ENCODE peak calls at places on chromosomes 12 and 14, in seven cellular contexts. Y is stimulated activated CD4-positive, alpha-beta T cell treated with anti-CD3 and anti-CD28 coated beads, Interleukin-1b, Interleukin-23, amount 100 ng/mL, for 24 hours; U is T-helper 1 cell; I is activated CD8-positive, alpha-beta T cell treated with anti-CD3 and anti-CD28 coated beads, Interleukin-2, amount 10 ng/mL, durations not matched to agents 7 days and 5 days; J is effector memory CD8-positive, alpha-beta T cell; L is IMR-90; Z is GM12865. B is an unnamed sample.

GRCh38 chr12:26704684-26705475 is 128.1 kb downstream of the ITPR2 start:
- DNase-seq in Y (no peak), U (no peak), I (no peak), J (no peak), L (peak), Z (no peak), B (no peak)

GRCh38 chr12:78088391-78088832 is 257.7 kb downstream of the NAV3 start:
- DNase-seq in Y (no peak), U (no peak), I (no peak), J (no peak), L (peak), Z (no peak), B (no peak)

GRCh38 chr14:71331393-71331792 is 424.1 kb downstream of the PCNX1 start:
- DNase-seq in Y (no peak), U (peak), I (no peak), J (no peak), L (no peak), Z (peak), B (no peak)

GRCh38 chr12:105256011-105256410 is 20.0 kb upstream of the APPL2 start:
- DNase-seq in Y (no peak), U (no peak), I (no peak), J (no peak), L (peak), Z (no peak), B (no peak)

GRCh38 chr14:84785997-84786396 is 743.9 kb upstream of the FLRT2 start:
- DNase-seq in Y (no peak), U (no peak), I (no peak), J (no peak), L (peak), Z (no peak), B (no peak)

GRCh38 chr12:65051196-65051595 is 69.9 kb downstream of the WIF1 start:
- DNase-seq in Y (no peak), U (no peak), I (no peak), J (no peak), L (no peak), Z (no peak), B (peak)

GRCh38 chr14:23119362-23120327 is 590 bp upstream of the CEBPE start:
- DNase-seq in Y (no peak), U (peak), I (peak), J (no peak), L (no peak), Z (peak), B (no peak)

GRCh38 chr14:104657114-104657524 is 32.3 kb upstream of the INF2 start:
- DNase-seq in Y (no peak), U (no peak), I (no peak), J (no peak), L (no peak), Z (peak), B (no peak)

GRCh38 chr14:61080591-61081010 is 99.6 kb downstream of the SLC38A6 start:
- DNase-seq in Y (no peak), U (no peak), I (no peak), J (no peak), L (peak), Z (peak), B (no peak)

GRCh38 chr12:27382126-27382795 is 49.6 kb downstream of the BMAL2 start:
- DNase-seq in Y (no peak), U (no peak), I (no peak), J (no peak), L (no peak), Z (no peak), B (no peak)

GRCh38 chr12:10620078-10620779 is 6.8 kb upstream of the MAGOHB start:
- DNase-seq in Y (no peak), U (no peak), I (no peak), J (no peak), L (no peak), Z (no peak), B (no peak)

GRCh38 chr12:54360717-54361456 is 3.4 kb downstream of the GPR84 start:
- DNase-seq in Y (no peak), U (peak), I (peak), J (peak), L (peak), Z (peak), B (peak)

GRCh38 chr14:25132734-25133422 is 82.9 kb upstream of the STXBP6 start:
- DNase-seq in Y (peak), U (peak), I (peak), J (peak), L (peak), Z (peak), B (peak)

GRCh38 chr12:104929926-104930325 is 28.2 kb downstream of the SLC41A2 start:
- DNase-seq in Y (no peak), U (no peak), I (no peak), J (no peak), L (peak), Z (no peak), B (no peak)

GRCh38 chr14:68979722-68980552 is 835 bp upstream of the ACTN1 start:
- DNase-seq in Y (no peak), U (no peak), I (no peak), J (no peak), L (peak), Z (no peak), B (peak)

GRCh38 chr12:50106907-50107306 is 3.1 kb downstream of the GPD1 start:
- DNase-seq in Y (no peak), U (no peak), I (no peak), J (no peak), L (no peak), Z (no peak), B (no peak)

GRCh38 chr12:110996415-110996814 is 76.0 kb upstream of the MYL2 start:
- DNase-seq in Y (no peak), U (no peak), I (no peak), J (no peak), L (no peak), Z (no peak), B (no peak)

GRCh38 chr12:121128908-121129704 is 3.6 kb upstream of the P2RX7 start:
- DNase-seq in Y (peak), U (peak), I (peak), J (peak), L (peak), Z (peak), B (no peak)

GRCh38 chr12:125280482-125281377 is 215.5 kb downstream of the AACS start:
- DNase-seq in Y (no peak), U (no peak), I (peak), J (no peak), L (no peak), Z (peak), B (no peak)

GRCh38 chr14:102777711-102778615 is 714 bp downstream of the TRAF3 start:
- DNase-seq in Y (no peak), U (peak), I (peak), J (peak), L (peak), Z (peak), B (peak)

GRCh38 chr14:95291859-95292542 is 27.7 kb downstream of the CLMN start:
- DNase-seq in Y (no peak), U (no peak), I (no peak), J (no peak), L (peak), Z (peak), B (no peak)

GRCh38 chr12:62933871-62934798 is 815 bp downstream of the PPM1H start:
- DNase-seq in Y (no peak), U (no peak), I (no peak), J (no peak), L (peak), Z (peak), B (peak)

GRCh38 chr12:62317017-62317416 is 56.8 kb downstream of the USP15 start:
- DNase-seq in Y (no peak), U (no peak), I (no peak), J (no peak), L (no peak), Z (no peak), B (no peak)

GRCh38 chr12:29086325-29087271 is 62.5 kb upstream of the FAR2 start:
- DNase-seq in Y (no peak), U (no peak), I (no peak), J (no peak), L (no peak), Z (peak), B (no peak)

GRCh38 chr12:90574676-90575075 is 380.3 kb downstream of the CCER1 start:
- DNase-seq in Y (no peak), U (no peak), I (no peak), J (no peak), L (no peak), Z (no peak), B (no peak)

GRCh38 chr14:76564471-76565119 is 188.7 kb downstream of the ESRRB start:
- DNase-seq in Y (no peak), U (no peak), I (no peak), J (no peak), L (no peak), Z (peak), B (no peak)

GRCh38 chr14:39160494-39160893 is 9.6 kb downstream of the TRAPPC6B start:
- DNase-seq in Y (no peak), U (no peak), I (no peak), J (no peak), L (no peak), Z (no peak), B (no peak)

GRCh38 chr14:68008491-68008890 is 188.9 kb downstream of the RAD51B start:
- DNase-seq in Y (no peak), U (no peak), I (no peak), J (no peak), L (no peak), Z (no peak), B (no peak)

GRCh38 chr12:126337556-126337955 is 1272.3 kb downstream of the AACS start:
- DNase-seq in Y (no peak), U (no peak), I (no peak), J (no peak), L (no peak), Z (no peak), B (no peak)

GRCh38 chr12:5627053-5627630 is 195.2 kb downstream of the NTF3 start:
- DNase-seq in Y (no peak), U (no peak), I (no peak), J (no peak), L (no peak), Z (no peak), B (no peak)

B was measured in nephron progenitor cell.